ENCODE peak calls at places on chromosomes 1 and 21, in five cellular contexts. K is stimulated activated CD8-positive, alpha-beta memory T cell treated with anti-CD3 and anti-CD28 coated beads, Interleukin-2, amount 100 ng/mL, for 1 hour; I is DMS 273 treated with DMSO at 0.1 percent for 48 hours; F is T-helper 1 cell; O is right cardiac atrium. R is an unnamed sample.

GRCh38 chr1:211258310-211258755 is 833 bp upstream of the RCOR3 start:
- DNase-seq in K (peak), I (peak), F (peak), O (peak), R (no peak)

GRCh38 chr1:193806079-193807048 is 620.0 kb upstream of the B3GALT2 start:
- DNase-seq in K (no peak), I (no peak), F (no peak), O (no peak), R (no peak)

GRCh38 chr21:37642493-37642892 is 273.8 kb downstream of the KCNJ6 start:
- DNase-seq in K (no peak), I (no peak), F (no peak), O (no peak), R (no peak)

GRCh38 chr21:46109251-46110221 is 11.6 kb downstream of the COL6A2 start:
- DNase-seq in K (no peak), I (no peak), F (no peak), O (peak), R (peak)

GRCh38 chr1:75768021-75768420 is 18.0 kb upstream of the RABGGTB start:
- DNase-seq in K (no peak), I (no peak), F (no peak), O (no peak), R (no peak)

GRCh38 chr1:216119600-216119999 is 303.6 kb downstream of the USH2A start:
- DNase-seq in K (no peak), I (no peak), F (no peak), O (no peak), R (no peak)

GRCh38 chr1:228004887-228005462 is 1.8 kb upstream of the WNT3A start:
- DNase-seq in K (no peak), I (no peak), F (no peak), O (no peak), R (no peak)

GRCh38 chr1:156559797-156560112 is 12.6 kb downstream of the IQGAP3 start:
- DNase-seq in K (no peak), I (no peak), F (no peak), O (no peak), R (no peak)

GRCh38 chr1:52022133-52022532 is 11.5 kb downstream of the KTI12 start:
- DNase-seq in K (no peak), I (no peak), F (no peak), O (no peak), R (no peak)

GRCh38 chr1:200040516-200041138 is 13.1 kb downstream of the NR5A2 start:
- DNase-seq in K (no peak), I (no peak), F (no peak), O (no peak), R (no peak)

GRCh38 chr1:11364170-11364569 is 91.2 kb downstream of the UBIAD1 start:
- DNase-seq in K (no peak), I (no peak), F (no peak), O (no peak), R (no peak)

GRCh38 chr1:36436820-36437219 is 13.4 kb downstream of the OSCP1 start:
- DNase-seq in K (no peak), I (no peak), F (no peak), O (no peak), R (no peak)